ENCODE peak calls at places on chromosomes 7 and 10, in ten cellular contexts. One of them, this sample, is unnamed. For H3K27me3, the result is how much of the 10 kb centered on the place peaks cover.

GRCh38 chr10:112330154-112330553 is 43.8 kb upstream of the ACSL5 start:
- DNase-seq in adrenal gland: no peak
- DNase-seq in breast epithelium: no peak
- DNase-seq in HCT116: no peak
- DNase-seq in ovary: no peak
- DNase-seq in stomach: peak
- DNase-seq in uterus: no peak
- DNase-seq in esophagus squamous epithelium: no peak
- DNase-seq in IMR-90: no peak
- DNase-seq in spleen: no peak
- DNase-seq in this sample: no peak

GRCh38 chr10:109173910-109174309 is 749.4 kb downstream of the XPNPEP1 start:
- DNase-seq in adrenal gland: no peak
- DNase-seq in breast epithelium: no peak
- DNase-seq in HCT116: no peak
- DNase-seq in ovary: no peak
- DNase-seq in stomach: no peak
- DNase-seq in uterus: no peak
- DNase-seq in esophagus squamous epithelium: no peak
- DNase-seq in IMR-90: no peak
- DNase-seq in spleen: no peak
- DNase-seq in this sample: no peak

GRCh38 chr10:129761573-129761972 is 202.5 kb downstream of the EBF3 start:
- DNase-seq in adrenal gland: no peak
- DNase-seq in breast epithelium: peak
- DNase-seq in HCT116: no peak
- DNase-seq in ovary: no peak
- DNase-seq in stomach: peak
- DNase-seq in uterus: no peak
- DNase-seq in esophagus squamous epithelium: no peak
- DNase-seq in IMR-90: no peak
- DNase-seq in spleen: peak
- DNase-seq in this sample: no peak

GRCh38 chr7:43004076-43004475 is 71.9 kb downstream of the MRPL32 start:
- DNase-seq in adrenal gland: no peak
- DNase-seq in breast epithelium: no peak
- DNase-seq in HCT116: no peak
- DNase-seq in ovary: no peak
- DNase-seq in stomach: no peak
- DNase-seq in uterus: no peak
- DNase-seq in esophagus squamous epithelium: no peak
- DNase-seq in IMR-90: no peak
- DNase-seq in spleen: no peak
- DNase-seq in this sample: no peak

GRCh38 chr7:36153571-36154097 is 580 bp downstream of the EEPD1 start:
- DNase-seq in adrenal gland: peak
- DNase-seq in breast epithelium: no peak
- DNase-seq in HCT116: no peak
- DNase-seq in ovary: peak
- DNase-seq in stomach: no peak
- DNase-seq in uterus: no peak
- DNase-seq in esophagus squamous epithelium: no peak
- DNase-seq in IMR-90: no peak
- DNase-seq in spleen: peak
- DNase-seq in this sample: peak

GRCh38 chr7:22447008-22447407 is 53.0 kb downstream of the STEAP1B start:
- DNase-seq in adrenal gland: no peak
- DNase-seq in breast epithelium: no peak
- DNase-seq in HCT116: no peak
- DNase-seq in ovary: no peak
- DNase-seq in stomach: no peak
- DNase-seq in uterus: no peak
- DNase-seq in esophagus squamous epithelium: no peak
- DNase-seq in IMR-90: no peak
- DNase-seq in spleen: no peak
- DNase-seq in this sample: no peak

GRCh38 chr10:88974446-88975376 is 15.9 kb upstream of the FAS start:
- DNase-seq in adrenal gland: no peak
- DNase-seq in breast epithelium: no peak
- DNase-seq in HCT116: no peak
- DNase-seq in ovary: no peak
- DNase-seq in stomach: no peak
- DNase-seq in uterus: no peak
- DNase-seq in esophagus squamous epithelium: no peak
- DNase-seq in IMR-90: peak
- DNase-seq in spleen: no peak
- DNase-seq in this sample: peak

GRCh38 chr10:49756031-49756430 is 6.1 kb downstream of the OGDHL start:
- DNase-seq in adrenal gland: no peak
- DNase-seq in breast epithelium: no peak
- DNase-seq in HCT116: no peak
- DNase-seq in ovary: no peak
- DNase-seq in stomach: no peak
- DNase-seq in uterus: no peak
- DNase-seq in esophagus squamous epithelium: no peak
- DNase-seq in IMR-90: no peak
- DNase-seq in spleen: peak
- DNase-seq in this sample: no peak

GRCh38 chr10:50417906-50418697 is 166.8 kb upstream of the ASAH2 start:
- DNase-seq in adrenal gland: peak
- DNase-seq in breast epithelium: peak
- DNase-seq in HCT116: peak
- DNase-seq in ovary: peak
- DNase-seq in stomach: peak
- DNase-seq in uterus: peak
- DNase-seq in esophagus squamous epithelium: peak
- DNase-seq in IMR-90: peak
- DNase-seq in spleen: peak
- DNase-seq in this sample: peak

GRCh38 chr10:6514180-6514579 is 65.9 kb downstream of the PRKCQ start:
- DNase-seq in adrenal gland: no peak
- DNase-seq in breast epithelium: no peak
- DNase-seq in HCT116: no peak
- DNase-seq in ovary: no peak
- DNase-seq in stomach: no peak
- DNase-seq in uterus: no peak
- DNase-seq in esophagus squamous epithelium: no peak
- DNase-seq in IMR-90: no peak
- DNase-seq in spleen: no peak
- DNase-seq in this sample: no peak

GRCh38 chr10:759898-760477 is 70.5 kb upstream of the DIP2C start:
- DNase-seq in adrenal gland: no peak
- DNase-seq in breast epithelium: no peak
- DNase-seq in HCT116: no peak
- DNase-seq in ovary: no peak
- DNase-seq in stomach: no peak
- DNase-seq in uterus: no peak
- DNase-seq in esophagus squamous epithelium: no peak
- DNase-seq in IMR-90: no peak
- DNase-seq in spleen: peak
- DNase-seq in this sample: no peak

GRCh38 chr7:47945261-47946015 is 2.8 kb downstream of the PKD1L1 start:
- DNase-seq in adrenal gland: peak
- DNase-seq in breast epithelium: peak
- DNase-seq in HCT116: peak
- DNase-seq in ovary: peak
- DNase-seq in stomach: peak
- DNase-seq in uterus: peak
- DNase-seq in esophagus squamous epithelium: no peak
- DNase-seq in IMR-90: peak
- DNase-seq in spleen: peak
- DNase-seq in this sample: peak

GRCh38 chr7:75776295-75776971 is 4.4 kb upstream of the CCL26 start:
- DNase-seq in adrenal gland: no peak
- DNase-seq in breast epithelium: no peak
- DNase-seq in HCT116: no peak
- DNase-seq in ovary: no peak
- DNase-seq in stomach: no peak
- DNase-seq in uterus: no peak
- DNase-seq in esophagus squamous epithelium: no peak
- DNase-seq in IMR-90: peak
- DNase-seq in spleen: no peak
- DNase-seq in this sample: no peak

GRCh38 chr10:103595933-103596726 is 102.6 kb downstream of the NEURL1 start:
- DNase-seq in adrenal gland: no peak
- DNase-seq in breast epithelium: no peak
- DNase-seq in HCT116: no peak
- DNase-seq in ovary: peak
- DNase-seq in stomach: no peak
- DNase-seq in uterus: peak
- DNase-seq in esophagus squamous epithelium: no peak
- DNase-seq in IMR-90: no peak
- DNase-seq in spleen: no peak
- DNase-seq in this sample: no peak

GRCh38 chr10:69838418-69838817 is 36.7 kb downstream of the COL13A1 start:
- DNase-seq in adrenal gland: no peak
- DNase-seq in breast epithelium: no peak
- DNase-seq in HCT116: no peak
- DNase-seq in ovary: no peak
- DNase-seq in stomach: no peak
- DNase-seq in uterus: no peak
- DNase-seq in esophagus squamous epithelium: no peak
- DNase-seq in IMR-90: no peak
- DNase-seq in spleen: no peak
- DNase-seq in this sample: no peak

GRCh38 chr7:2440608-2441245 is 35.5 kb downstream of the GRIFIN start:
- DNase-seq in adrenal gland: no peak
- DNase-seq in breast epithelium: no peak
- DNase-seq in HCT116: no peak
- DNase-seq in ovary: no peak
- DNase-seq in stomach: peak
- DNase-seq in uterus: no peak
- DNase-seq in esophagus squamous epithelium: no peak
- DNase-seq in IMR-90: no peak
- DNase-seq in spleen: no peak
- DNase-seq in this sample: peak

GRCh38 chr7:130425798-130426197 is 15.0 kb downstream of the CEP41 start:
- DNase-seq in adrenal gland: no peak
- DNase-seq in breast epithelium: no peak
- DNase-seq in HCT116: no peak
- DNase-seq in ovary: no peak
- DNase-seq in stomach: no peak
- DNase-seq in uterus: no peak
- DNase-seq in esophagus squamous epithelium: no peak
- DNase-seq in IMR-90: no peak
- DNase-seq in spleen: no peak
- DNase-seq in this sample: no peak

GRCh38 chr7:155170331-155170730 is 100.2 kb downstream of the HTR5A start:
- DNase-seq in adrenal gland: no peak
- DNase-seq in breast epithelium: no peak
- DNase-seq in HCT116: no peak
- DNase-seq in ovary: no peak
- DNase-seq in stomach: no peak
- DNase-seq in uterus: no peak
- DNase-seq in esophagus squamous epithelium: no peak
- DNase-seq in IMR-90: no peak
- DNase-seq in spleen: no peak
- DNase-seq in this sample: no peak

GRCh38 chr7:27774717-27775328 is 34.9 kb downstream of the TAX1BP1 start:
- DNase-seq in adrenal gland: no peak
- DNase-seq in breast epithelium: no peak
- DNase-seq in HCT116: peak
- DNase-seq in ovary: no peak
- DNase-seq in stomach: no peak
- DNase-seq in uterus: no peak
- DNase-seq in esophagus squamous epithelium: no peak
- DNase-seq in IMR-90: peak
- DNase-seq in spleen: no peak
- DNase-seq in this sample: no peak

GRCh38 chr10:119489572-119490326 is 52.8 kb downstream of the RGS10 start:
- DNase-seq in adrenal gland: no peak
- DNase-seq in breast epithelium: no peak
- DNase-seq in HCT116: peak
- DNase-seq in ovary: peak
- DNase-seq in stomach: peak
- DNase-seq in uterus: peak
- DNase-seq in esophagus squamous epithelium: no peak
- DNase-seq in IMR-90: no peak
- DNase-seq in spleen: peak
- DNase-seq in this sample: no peak
- TF ChIP-seq CTCF in adrenal gland: peak
- TF ChIP-seq CTCF in breast epithelium: peak
- TF ChIP-seq CTCF in HCT116: peak
- TF ChIP-seq CTCF in ovary: peak
- TF ChIP-seq CTCF in stomach: peak
- TF ChIP-seq CTCF in uterus: peak
- TF ChIP-seq CTCF in esophagus squamous epithelium: peak
- TF ChIP-seq CTCF in IMR-90: peak
- TF ChIP-seq CTCF in spleen: peak
- TF ChIP-seq CTCF in this sample: peak

GRCh38 chr10:72335394-72336258 is 19.1 kb downstream of the DNAJB12 start:
- DNase-seq in adrenal gland: peak
- DNase-seq in breast epithelium: no peak
- DNase-seq in HCT116: no peak
- DNase-seq in ovary: peak
- DNase-seq in stomach: peak
- DNase-seq in uterus: peak
- DNase-seq in esophagus squamous epithelium: peak
- DNase-seq in IMR-90: no peak
- DNase-seq in spleen: peak
- DNase-seq in this sample: peak
- TF ChIP-seq POLR2A in adrenal gland: peak
- TF ChIP-seq POLR2A in breast epithelium: no peak
- TF ChIP-seq POLR2A in HCT116: no peak
- TF ChIP-seq POLR2A in ovary: no peak
- TF ChIP-seq POLR2A in stomach: no peak
- TF ChIP-seq POLR2A in uterus: no peak
- TF ChIP-seq POLR2A in esophagus squamous epithelium: no peak
- TF ChIP-seq POLR2A in IMR-90: no peak
- TF ChIP-seq POLR2A in spleen: no peak
- TF ChIP-seq POLR2A in this sample: no peak

GRCh38 chr7:33901199-33901598 is 4.1 kb upstream of the BMPER start:
- DNase-seq in adrenal gland: no peak
- DNase-seq in breast epithelium: no peak
- DNase-seq in HCT116: no peak
- DNase-seq in ovary: no peak
- DNase-seq in stomach: no peak
- DNase-seq in uterus: no peak
- DNase-seq in esophagus squamous epithelium: no peak
- DNase-seq in IMR-90: peak
- DNase-seq in spleen: no peak
- DNase-seq in this sample: no peak
- H3K27me3 ChIP-seq in adrenal gland: under half
- H3K27me3 ChIP-seq in breast epithelium: under half
- H3K27me3 ChIP-seq in HCT116: under half
- H3K27me3 ChIP-seq in ovary: under half
- H3K27me3 ChIP-seq in stomach: under half
- H3K27me3 ChIP-seq in uterus: under half
- H3K27me3 ChIP-seq in esophagus squamous epithelium: under half
- H3K27me3 ChIP-seq in IMR-90: under half
- H3K27me3 ChIP-seq in spleen: under half
- H3K27me3 ChIP-seq in this sample: under half

GRCh38 chr7:73612598-73613269 is 11.6 kb downstream of the MLXIPL start:
- DNase-seq in adrenal gland: peak
- DNase-seq in breast epithelium: no peak
- DNase-seq in HCT116: no peak
- DNase-seq in ovary: no peak
- DNase-seq in stomach: peak
- DNase-seq in uterus: no peak
- DNase-seq in esophagus squamous epithelium: no peak
- DNase-seq in IMR-90: peak
- DNase-seq in spleen: no peak
- DNase-seq in this sample: peak
- TF ChIP-seq CTCF in adrenal gland: peak
- TF ChIP-seq CTCF in breast epithelium: no peak
- TF ChIP-seq CTCF in HCT116: peak
- TF ChIP-seq CTCF in ovary: no peak
- TF ChIP-seq CTCF in stomach: no peak
- TF ChIP-seq CTCF in uterus: no peak
- TF ChIP-seq CTCF in esophagus squamous epithelium: no peak
- TF ChIP-seq CTCF in IMR-90: peak
- TF ChIP-seq CTCF in spleen: no peak
- TF ChIP-seq CTCF in this sample: no peak